ENCODE peak calls at places on chromosome 3, in eight cellular contexts. W is IMR-90, Q is activated T-cell treated with anti-CD3 and anti-CD28 coated beads for 1 hour, L is NAMALWA, I is Panc1, G is KG1, M is ovary, J is left cardiac atrium. R is an unnamed sample.

GRCh38 chr3:27467545-27467944 is 16.6 kb downstream of the SLC4A7 start:
- DNase-seq in W (peak), Q (no peak), L (peak), I (no peak), G (peak), M (no peak), J (no peak), R (peak)

GRCh38 chr3:194333212-194333980 is 17.7 kb downstream of the CPN2 start:
- DNase-seq in W (peak), Q (peak), L (peak), I (no peak), G (no peak), M (peak), J (peak), R (peak)

GRCh38 chr3:28575100-28575747 is 226.6 kb upstream of the AZI2 start:
- DNase-seq in W (no peak), Q (no peak), L (no peak), I (no peak), G (no peak), M (no peak), J (peak), R (no peak)

GRCh38 chr3:54580453-54580852 is 347.4 kb downstream of the LRTM1 start:
- DNase-seq in W (no peak), Q (no peak), L (no peak), I (no peak), G (no peak), M (no peak), J (no peak), R (no peak)

GRCh38 chr3:135154186-135154585 is 359.1 kb downstream of the EPHB1 start:
- DNase-seq in W (no peak), Q (no peak), L (no peak), I (no peak), G (no peak), M (no peak), J (no peak), R (no peak)

GRCh38 chr3:111936191-111936841 is 42.5 kb upstream of the ABHD10 start:
- DNase-seq in W (peak), Q (no peak), L (no peak), I (no peak), G (no peak), M (no peak), J (no peak), R (peak)

GRCh38 chr3:38738630-38739395 is 77.2 kb downstream of the SCN10A start:
- DNase-seq in W (peak), Q (no peak), L (peak), I (no peak), G (peak), M (no peak), J (no peak), R (peak)

GRCh38 chr3:157360044-157360443 is 76.6 kb upstream of the PTX3 start:
- DNase-seq in W (peak), Q (no peak), L (no peak), I (peak), G (no peak), M (no peak), J (no peak), R (peak)

GRCh38 chr3:9970020-9970652 is 16.5 kb downstream of the EMC3 start:
- DNase-seq in W (peak), Q (no peak), L (no peak), I (no peak), G (no peak), M (no peak), J (no peak), R (peak)

GRCh38 chr3:50609071-50609742 is 2.4 kb downstream of the CISH start:
- DNase-seq in W (no peak), Q (no peak), L (no peak), I (no peak), G (no peak), M (no peak), J (peak), R (no peak)